ENCODE peak calls at places on chromosomes 7 and 10, in nine cellular contexts. Z, X, I, O, J, R, L, G and U are unnamed samples.
A peak's percentile ranks its signal among the peaks of the same experiment; 100 is the strongest.

GRCh38 chr7:88217675-88218427 is 2.0 kb downstream of the SRI start:
- DNase-seq in Z (no peak), X (no peak), I (peak; percentile 24), O (no peak), J (no peak), R (no peak), L (no peak), G (no peak), U (no peak)

GRCh38 chr7:36115448-36116321 is 37.4 kb upstream of the EEPD1 start:
- DNase-seq in Z (peak; percentile 68), X (peak; percentile 96), I (peak; percentile 30), O (peak; percentile 11), J (peak; percentile 79), R (peak; percentile 86), L (no peak), G (peak; percentile 80), U (peak; percentile 60)

GRCh38 chr10:58282615-58283014 is 13.7 kb downstream of the CISD1 start:
- DNase-seq in Z (no peak), X (no peak), I (no peak), O (no peak), J (no peak), R (no peak), L (peak; percentile 22), G (no peak), U (no peak)

GRCh38 chr10:49387029-49387428 is 8.9 kb downstream of the DRGX start:
- DNase-seq in Z (no peak), X (peak; percentile 83), I (no peak), O (no peak), J (no peak), R (no peak), L (no peak), G (no peak), U (no peak)

GRCh38 chr7:127322351-127322750 is 69.6 kb upstream of the GRM8 start:
- DNase-seq in Z (no peak), X (no peak), I (no peak), O (no peak), J (no peak), R (no peak), L (peak; percentile 16), G (no peak), U (no peak)

GRCh38 chr7:42673951-42674350 is 237.9 kb downstream of the C7orf25 start:
- DNase-seq in Z (no peak), X (no peak), I (no peak), O (no peak), J (no peak), R (no peak), L (no peak), G (no peak), U (no peak)

GRCh38 chr7:74130518-74130917 is 43.6 kb upstream of the EIF4H start:
- DNase-seq in Z (no peak), X (no peak), I (no peak), O (no peak), J (no peak), R (no peak), L (no peak), G (no peak), U (no peak)

GRCh38 chr7:101163281-101164070 is 1.9 kb downstream of the VGF start:
- DNase-seq in Z (no peak), X (peak; percentile 37), I (no peak), O (no peak), J (no peak), R (peak; percentile 43), L (no peak), G (no peak), U (no peak)

GRCh38 chr7:42856605-42856987 is 55.3 kb downstream of the C7orf25 start:
- DNase-seq in Z (no peak), X (no peak), I (no peak), O (no peak), J (no peak), R (no peak), L (no peak), G (no peak), U (no peak)

GRCh38 chr10:36173364-36173763 is 531.3 kb upstream of the FZD8 start:
- DNase-seq in Z (no peak), X (no peak), I (no peak), O (no peak), J (no peak), R (no peak), L (no peak), G (no peak), U (no peak)

GRCh38 chr7:36387437-36388345 is 2.0 kb upstream of the ANLN start:
- DNase-seq in Z (no peak), X (no peak), I (no peak), O (no peak), J (no peak), R (no peak), L (no peak), G (no peak), U (no peak)

GRCh38 chr7:142196066-142196840 is 61.6 kb downstream of the PRSS58 start:
- DNase-seq in Z (no peak), X (no peak), I (no peak), O (no peak), J (no peak), R (no peak), L (no peak), G (no peak), U (no peak)

GRCh38 chr10:93309062-93309461 is 173.1 kb downstream of the MYOF start:
- DNase-seq in Z (no peak), X (no peak), I (no peak), O (no peak), J (no peak), R (no peak), L (no peak), G (no peak), U (no peak)
- H3K4me1 ChIP-seq in Z (no peaks in the 10 kb centered on the region), X (peaks cover 13% of the 10 kb centered on the region), I (no peaks in the 10 kb centered on the region), O (no peaks in the 10 kb centered on the region), J (no peaks in the 10 kb centered on the region), R (no peaks in the 10 kb centered on the region), L (no peaks in the 10 kb centered on the region), G (no peaks in the 10 kb centered on the region), U (no peaks in the 10 kb centered on the region)

GRCh38 chr10:71252195-71252594 is 39.8 kb downstream of the UNC5B start:
- DNase-seq in Z (no peak), X (no peak), I (no peak), O (no peak), J (peak; percentile 44), R (peak; percentile 17), L (no peak), G (no peak), U (no peak)

GRCh38 chr10:71251319-71251718 is 38.9 kb downstream of the UNC5B start:
- DNase-seq in Z (no peak), X (no peak), I (no peak), O (no peak), J (peak; percentile 1), R (peak; percentile 5), L (no peak), G (no peak), U (no peak)

GRCh38 chr10:71249996-71250395 is 37.6 kb downstream of the UNC5B start:
- DNase-seq in Z (no peak), X (no peak), I (no peak), O (no peak), J (peak; percentile 23), R (peak; percentile 22), L (no peak), G (no peak), U (no peak)

GRCh38 chr10:71250405-71250804 is 38.0 kb downstream of the UNC5B start:
- DNase-seq in Z (no peak), X (peak; percentile 57), I (no peak), O (no peak), J (no peak), R (no peak), L (no peak), G (no peak), U (no peak)

GRCh38 chr10:71250842-71251241 is 38.5 kb downstream of the UNC5B start:
- DNase-seq in Z (no peak), X (peak; percentile 5), I (no peak), O (no peak), J (no peak), R (no peak), L (no peak), G (no peak), U (no peak)
- H3K4me1 ChIP-seq in Z (peaks cover 81% of the 10 kb centered on the region), X (peaks cover 12% of the 10 kb centered on the region), I (peaks cover 9% of the 10 kb centered on the region), O (no peaks in the 10 kb centered on the region), J (peaks cover 32% of the 10 kb centered on the region), R (peaks cover 24% of the 10 kb centered on the region), L (no peaks in the 10 kb centered on the region), G (peaks cover 9% of the 10 kb centered on the region), U (no peaks in the 10 kb centered on the region)

DNA sequence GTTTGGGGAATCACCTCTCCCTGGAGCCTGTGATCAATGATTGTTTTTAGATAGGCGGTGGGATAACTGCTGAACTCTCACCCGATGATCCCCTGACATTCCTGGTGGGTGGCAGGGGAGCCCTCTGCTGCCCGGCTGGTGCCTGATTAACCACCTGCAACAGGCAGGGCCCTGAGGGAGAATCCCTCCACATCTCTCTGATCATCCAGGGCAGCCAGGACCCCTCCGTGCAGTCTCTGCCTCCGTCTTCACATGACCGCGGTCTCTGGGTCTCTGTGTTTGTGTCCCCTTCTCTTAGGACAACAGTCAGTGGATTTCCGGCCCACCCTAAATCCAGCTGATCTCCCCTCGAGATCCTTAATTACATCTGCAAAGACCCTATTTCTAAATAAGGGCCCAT is 17.4 kb downstream of the CALML5 start:
- DNase-seq in Z (no peak), X (no peak), I (no peak), O (no peak), J (no peak), R (no peak), L (no peak), G (peak; percentile 50), U (no peak)
- H3K4me1 ChIP-seq in Z (no peaks in the 10 kb centered on the region), X (no peaks in the 10 kb centered on the region), I (no peaks in the 10 kb centered on the region), O (no peaks in the 10 kb centered on the region), J (no peaks in the 10 kb centered on the region), R (no peaks in the 10 kb centered on the region), L (no peaks in the 10 kb centered on the region), G (no peaks in the 10 kb centered on the region), U (no peaks in the 10 kb centered on the region)

GRCh38 chr10:125054216-125054615 is 106.1 kb downstream of the CTBP2 start:
- DNase-seq in Z (no peak), X (no peak), I (no peak), O (no peak), J (no peak), R (no peak), L (no peak), G (no peak), U (no peak)

GRCh38 chr10:125048101-125048864 is 106.4 kb downstream of the ZRANB1 start:
- DNase-seq in Z (peak; percentile 89), X (peak; percentile 93), I (peak; percentile 89), O (peak; percentile 40), J (peak; percentile 90), R (peak; percentile 90), L (peak; percentile 16), G (peak; percentile 94), U (peak; percentile 80)

GRCh38 chr10:125054664-125055273 is 105.6 kb downstream of the CTBP2 start:
- DNase-seq in Z (no peak), X (no peak), I (no peak), O (no peak), J (no peak), R (no peak), L (no peak), G (no peak), U (no peak)

GRCh38 chr10:125049216-125049903 is 107.4 kb downstream of the ZRANB1 start:
- DNase-seq in Z (no peak), X (no peak), I (no peak), O (no peak), J (no peak), R (no peak), L (no peak), G (no peak), U (no peak)

DNA sequence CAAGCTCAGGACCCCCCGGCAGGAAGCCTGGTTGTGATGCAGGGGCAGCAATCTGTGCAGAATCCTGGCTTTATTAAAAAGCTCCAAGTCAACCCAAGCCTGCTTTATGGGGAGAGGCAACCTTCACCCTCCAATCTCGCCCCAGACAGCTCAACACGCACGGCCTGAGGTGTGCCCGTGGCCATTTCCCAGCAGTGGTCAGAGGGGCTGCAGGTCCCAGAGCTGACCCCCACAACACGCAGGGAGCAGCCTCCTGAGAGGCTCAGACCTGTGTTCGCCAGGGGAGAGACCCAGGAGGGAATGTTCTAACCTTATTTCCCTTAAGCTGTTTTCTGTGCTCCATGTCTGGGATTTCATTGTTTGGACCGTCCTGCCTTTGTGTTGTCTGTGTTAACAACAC is 108.2 kb downstream of the CTBP2 start:
- DNase-seq in Z (no peak), X (no peak), I (no peak), O (no peak), J (no peak), R (no peak), L (no peak), G (no peak), U (no peak)
- H3K4me1 ChIP-seq in Z (peaks cover 56% of the 10 kb centered on the region), X (peaks cover 17% of the 10 kb centered on the region), I (peaks cover 67% of the 10 kb centered on the region), O (no peaks in the 10 kb centered on the region), J (peaks cover 57% of the 10 kb centered on the region), R (peaks cover 44% of the 10 kb centered on the region), L (no peaks in the 10 kb centered on the region), G (peaks cover 60% of the 10 kb centered on the region), U (peaks cover 4% of the 10 kb centered on the region)